ENCODE peak calls at places on chromosomes 13 and 19, in six cellular contexts. K, S, C, E, U and W are unnamed samples.

GRCh38 chr19:47839913-47840312 is 18.2 kb downstream of the CRX start:
- DNase-seq in C (no peak), S (no peak), K (no peak), E (no peak), U (no peak), W (no peak)

GRCh38 chr13:28415994-28416411 is 78.9 kb downstream of the FLT1 start:
- DNase-seq in K (no peak), U (no peak), S (no peak), C (peak), E (no peak), W (no peak)

GRCh38 chr13:113836917-113837553 is 26.8 kb downstream of the GAS6 start:
- DNase-seq in U (no peak), K (peak), C (peak), E (peak), S (no peak), W (peak)

GRCh38 chr13:47594833-47595232 is 406.2 kb downstream of the SUCLA2 start:
- DNase-seq in U (no peak), S (no peak), C (peak), K (no peak), E (no peak), W (peak)

GRCh38 chr13:111629016-111629415 is 308.6 kb downstream of the TEX29 start:
- DNase-seq in E (no peak), S (no peak), C (no peak), K (no peak), U (no peak), W (no peak)

GRCh38 chr19:49851456-49852259 is 699 bp downstream of the PTOV1 start:
- DNase-seq in C (no peak), S (no peak), K (no peak), U (no peak), E (peak), W (no peak)

GRCh38 chr13:83773961-83774360 is 108.3 kb downstream of the SLITRK1 start:
- DNase-seq in K (no peak), C (no peak), E (no peak), U (no peak), S (no peak), W (peak)

GRCh38 chr13:102854675-102855074 is 8.8 kb downstream of the ERCC5 start:
- DNase-seq in S (no peak), E (no peak), U (no peak), K (no peak), C (no peak), W (no peak)

GRCh38 chr13:34340534-34340933 is 522.6 kb downstream of the RFC3 start:
- DNase-seq in C (no peak), S (no peak), U (no peak), K (peak), E (no peak), W (no peak)